ENCODE peak calls at places on chromosomes 13 and 19, in four cellular contexts. R, L, G and W are unnamed samples.

GRCh38 chr13:98910501-98910951 is 67.3 kb downstream of the DOCK9 start:
- DNase-seq in R (peak; percentile 6), L (no peak), G (peak; percentile 10), W (no peak)

GRCh38 chr19:30447276-30447870 is 75.2 kb downstream of the ZNF536 start:
- DNase-seq in R (no peak), L (no peak), G (no peak), W (no peak)

GRCh38 chr13:31119966-31120733 is 41.6 kb downstream of the HSPH1 start:
- DNase-seq in R (no peak), L (no peak), G (no peak), W (no peak)

GRCh38 chr13:83229574-83230300 is 652.5 kb downstream of the SLITRK1 start:
- DNase-seq in R (no peak), L (no peak), G (no peak), W (no peak)

GRCh38 chr13:43261018-43261417 is 237.6 kb downstream of the DNAJC15 start:
- DNase-seq in R (no peak), L (peak; percentile 48), G (no peak), W (no peak)

GRCh38 chr13:90757127-90757680 is 590.3 kb upstream of the MIR17HG start:
- DNase-seq in R (no peak), L (no peak), G (no peak), W (no peak)

GRCh38 chr13:31131470-31131961 is 30.2 kb downstream of the HSPH1 start:
- DNase-seq in R (no peak), L (no peak), G (peak; percentile 21), W (no peak)

GRCh38 chr19:43395561-43395960 is 19.1 kb upstream of the TEX101 start:
- DNase-seq in R (no peak), L (no peak), G (no peak), W (no peak)

GRCh38 chr13:48580185-48580803 is 47.4 kb upstream of the RCBTB2 start:
- DNase-seq in R (peak; percentile 26), L (peak; percentile 11), G (peak; percentile 76), W (peak; percentile 53)

GRCh38 chr13:23979361-23980159 is 82.3 kb upstream of the C1QTNF9B start:
- DNase-seq in R (peak; percentile 15), L (peak; percentile 62), G (peak; percentile 75), W (peak; percentile 94)

GRCh38 chr19:15787611-15788155 is at the start of gene OR10H5:
- DNase-seq in R (no peak), L (no peak), G (no peak), W (no peak)

GRCh38 chr13:95643471-95643813 is 1.1 kb downstream of the DZIP1 start:
- DNase-seq in R (no peak), L (no peak), G (no peak), W (no peak)

GRCh38 chr13:51959773-51960172 is 51.5 kb downstream of the ATP7B start:
- DNase-seq in R (no peak), L (no peak), G (peak; percentile 77), W (no peak)

GRCh38 chr13:35164324-35164932 is 222.4 kb downstream of the NBEA start:
- DNase-seq in R (peak; percentile 2), L (no peak), G (peak; percentile 56), W (no peak)

GRCh38 chr19:51142119-51142518 is at the start of gene SIGLEC7:
- DNase-seq in R (no peak), L (no peak), G (no peak), W (no peak)

GRCh38 chr19:31083122-31083521 is 266.1 kb downstream of the TSHZ3 start:
- DNase-seq in R (no peak), L (no peak), G (no peak), W (no peak)

GRCh38 chr13:50355797-50356196 is 340.6 kb downstream of the KCNRG start:
- DNase-seq in R (no peak), L (no peak), G (peak; percentile 37), W (no peak)

GRCh38 chr19:47633996-47634395 is 25.1 kb downstream of the BICRA start:
- DNase-seq in R (no peak), L (no peak), G (no peak), W (no peak)

GRCh38 chr13:23558675-23559536 is 11.3 kb upstream of the TNFRSF19 start:
- DNase-seq in R (peak; percentile 72), L (peak; percentile 58), G (peak; percentile 61), W (peak; percentile 44)

GRCh38 chr13:80388506-80388905 is 47.6 kb upstream of the SPRY2 start:
- DNase-seq in R (no peak), L (no peak), G (no peak), W (no peak)

GRCh38 chr19:38032951-38033350 is 125.9 kb downstream of the SIPA1L3 start:
- DNase-seq in R (no peak), L (no peak), G (no peak), W (peak; percentile 48)

GRCh38 chr19:13229246-13229645 is 79.0 kb downstream of the IER2 start:
- DNase-seq in R (no peak), L (no peak), G (no peak), W (no peak)

GRCh38 chr19:14476663-14477401 is 1.7 kb upstream of the PTGER1 start:
- DNase-seq in R (peak; percentile 65), L (peak; percentile 41), G (no peak), W (peak; percentile 37)

GRCh38 chr13:113022391-113023216 is 53.6 kb downstream of the MCF2L start:
- DNase-seq in R (no peak), L (no peak), G (no peak), W (no peak)

GRCh38 chr13:53953205-53953604 is 924.6 kb downstream of the OLFM4 start:
- DNase-seq in R (no peak), L (no peak), G (no peak), W (no peak)

GRCh38 chr13:112883241-112883945 is 85.6 kb upstream of the MCF2L start:
- DNase-seq in R (no peak), L (no peak), G (no peak), W (no peak)

GRCh38 chr19:29806098-29806866 is 5.5 kb upstream of the CCNE1 start:
- DNase-seq in R (peak; percentile 53), L (no peak), G (peak; percentile 25), W (no peak)

GRCh38 chr13:109779074-109779473 is 7.3 kb downstream of the IRS2 start:
- DNase-seq in R (no peak), L (no peak), G (no peak), W (no peak)
- H3K4me3 ChIP-seq in R (peak overlapping the region; percentile 89), L (no peak overlapping the region), G (no peak overlapping the region), W (peak overlapping the region; percentile 58)

DNA sequence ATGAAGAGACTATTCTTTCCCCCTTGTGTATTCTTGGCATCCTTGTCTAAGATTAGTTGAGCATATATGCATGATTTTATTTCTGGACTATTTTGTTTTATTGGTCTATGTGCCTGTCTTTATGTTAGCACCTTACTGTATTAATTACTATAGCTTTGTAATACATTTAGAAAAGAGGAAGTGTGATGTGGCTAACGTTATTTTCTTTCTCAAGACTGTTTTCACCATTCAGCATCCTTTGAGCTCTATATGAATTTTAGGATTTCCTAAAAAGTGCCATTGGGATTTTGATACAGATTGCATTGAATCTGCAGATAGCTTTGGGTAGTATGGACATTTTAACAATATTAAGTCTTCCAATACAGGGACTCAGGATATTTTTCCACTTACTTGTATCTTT is 37.5 kb upstream of the PCDH20 start:
- DNase-seq in R (no peak), L (no peak), G (no peak), W (no peak)
- H3K4me3 ChIP-seq in R (no peak overlapping the region), L (no peak overlapping the region), G (no peak overlapping the region), W (no peak overlapping the region)

DNA sequence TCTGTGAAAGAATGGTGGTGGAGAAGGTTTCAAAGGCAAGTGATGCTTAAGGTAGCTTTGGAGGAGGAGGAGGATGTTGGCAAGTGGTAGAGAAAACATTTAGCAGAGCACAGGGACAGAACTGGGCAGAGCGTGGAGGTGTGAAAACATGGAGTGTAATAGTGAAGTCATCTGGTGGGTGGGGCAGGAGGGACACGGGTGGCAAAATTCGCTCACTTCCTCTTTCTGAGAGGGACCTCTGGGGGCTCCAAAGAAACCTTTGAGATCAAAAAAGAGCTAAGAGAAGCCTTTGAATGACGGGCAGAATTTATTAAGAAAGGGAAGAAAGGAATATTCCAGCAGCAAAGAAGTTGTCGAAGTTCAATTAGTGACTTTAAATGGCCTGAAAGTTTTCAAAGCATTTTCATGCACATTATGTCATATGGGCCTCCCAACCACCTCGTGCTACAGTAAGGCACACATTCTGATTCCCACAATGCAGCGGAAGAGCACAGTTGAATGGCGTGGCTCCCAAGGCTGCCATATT is 82.8 kb downstream of the STARD13 start:
- DNase-seq in R (no peak), L (no peak), G (peak; percentile 42), W (no peak)
- H3K4me3 ChIP-seq in R (no peak overlapping the region), L (no peak overlapping the region), G (peak overlapping the region; percentile 56), W (no peak overlapping the region)

GRCh38 chr19:10936661-10937084 is 8.1 kb downstream of the TIMM29 start:
- DNase-seq in R (peak; percentile 56), L (peak; percentile 71), G (peak; percentile 79), W (peak; percentile 72)
- H3K4me3 ChIP-seq in R (no peak overlapping the region), L (no peak overlapping the region), G (no peak overlapping the region), W (no peak overlapping the region)

GRCh38 chr13:29501674-29502073 is 93.8 kb downstream of the SLC7A1 start:
- DNase-seq in R (no peak), L (no peak), G (no peak), W (no peak)

GRCh38 chr13:29498426-29499040 is 97.0 kb downstream of the SLC7A1 start:
- DNase-seq in R (no peak), L (no peak), G (no peak), W (no peak)

GRCh38 chr13:29497137-29497654 is 98.3 kb downstream of the SLC7A1 start:
- DNase-seq in R (no peak), L (peak; percentile 60), G (no peak), W (no peak)

GRCh38 chr13:29500426-29500825 is 95.1 kb downstream of the SLC7A1 start:
- DNase-seq in R (no peak), L (no peak), G (no peak), W (no peak)

DNA sequence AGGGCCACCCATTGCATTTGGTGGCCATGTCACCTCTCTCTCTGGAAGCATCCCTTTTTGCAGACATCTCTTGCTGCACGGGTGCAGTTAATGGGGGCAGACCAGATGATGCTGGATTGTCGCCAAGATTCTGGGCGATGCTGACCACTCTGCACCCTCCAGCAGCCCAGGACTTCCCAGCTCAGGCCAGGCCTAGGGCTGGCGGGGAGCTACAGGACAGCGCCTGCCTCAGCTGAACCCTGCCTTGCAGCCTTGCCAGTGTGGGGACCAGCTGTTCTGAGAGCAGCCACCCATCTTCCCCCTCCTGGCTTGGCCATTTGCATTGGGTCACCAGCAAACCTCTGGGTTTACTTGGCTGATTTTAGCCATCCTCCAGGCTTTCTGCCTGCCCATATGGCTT is 95.7 kb downstream of the SLC7A1 start:
- DNase-seq in R (no peak), L (no peak), G (no peak), W (no peak)
- H3K4me3 ChIP-seq in R (no peak overlapping the region), L (no peak overlapping the region), G (no peak overlapping the region), W (no peak overlapping the region)

GRCh38 chr13:46168341-46168740 is 13.6 kb downstream of the LCP1 start:
- DNase-seq in R (no peak), L (no peak), G (peak; percentile 76), W (no peak)
- H3K4me3 ChIP-seq in R (no peak overlapping the region), L (no peak overlapping the region), G (peak overlapping the region; percentile 66), W (no peak overlapping the region)